ENCODE peak calls at places on chromosome 4, in six cellular contexts. N is mammary epithelial cell, H is cardiac muscle cell, J is astrocyte of the spinal cord, Y is heart left ventricle, G is fibroblast of pulmonary artery. L is an unnamed sample.

GRCh38 chr4:126851391-126851790 is 781.4 kb upstream of the INTU start:
- DNase-seq in J (peak), H (no peak), Y (no peak), N (peak), G (no peak), L (peak)

GRCh38 chr4:112550728-112551127 is 34.7 kb upstream of the NEUROG2 start:
- DNase-seq in Y (no peak), N (peak), G (peak), H (no peak), J (peak), L (peak)

GRCh38 chr4:148787831-148788477 is 345.7 kb upstream of the NR3C2 start:
- DNase-seq in G (peak), Y (no peak), H (peak), N (peak), J (peak), L (no peak)

GRCh38 chr4:125836597-125837195 is 521.9 kb downstream of the FAT4 start:
- DNase-seq in Y (no peak), H (no peak), N (no peak), G (peak), J (no peak), L (peak)

GRCh38 chr4:54745031-54745770 is 87.4 kb downstream of the KIT start:
- DNase-seq in G (peak), J (peak), H (no peak), Y (no peak), N (peak), L (peak)

GRCh38 chr4:175418511-175418910 is 393.6 kb downstream of the GPM6A start:
- DNase-seq in H (no peak), Y (no peak), N (no peak), G (no peak), J (no peak), L (no peak)

GRCh38 chr4:66555301-66555700 is 885.0 kb upstream of the EPHA5 start:
- DNase-seq in H (no peak), J (peak), Y (no peak), N (peak), G (peak), L (peak)

GRCh38 chr4:5307928-5308327 is 256.6 kb downstream of the STK32B start:
- DNase-seq in Y (no peak), G (no peak), H (no peak), J (no peak), N (no peak), L (no peak)

GRCh38 chr4:87041142-87041541 is 106.3 kb downstream of the AFF1 start:
- DNase-seq in J (no peak), H (no peak), Y (no peak), G (peak), N (no peak), L (no peak)

GRCh38 chr4:96913437-96914075 is 1073.7 kb downstream of the PDHA2 start:
- DNase-seq in G (peak), J (peak), H (no peak), N (no peak), Y (no peak), L (no peak)

GRCh38 chr4:55311792-55312490 is 34.1 kb upstream of the SRD5A3 start:
- DNase-seq in H (no peak), Y (no peak), J (no peak), G (peak), N (no peak), L (no peak)

GRCh38 chr4:2651998-2652397 is 104.1 kb downstream of the TNIP2 start:
- DNase-seq in N (no peak), H (no peak), J (no peak), G (no peak), Y (no peak), L (no peak)

GRCh38 chr4:80069837-80070788 is 2.9 kb downstream of the ANTXR2 start:
- DNase-seq in G (no peak), Y (no peak), H (no peak), N (no peak), J (peak), L (peak)

GRCh38 chr4:11729548-11729947 is 300.9 kb upstream of the HS3ST1 start:
- DNase-seq in J (no peak), Y (no peak), H (no peak), N (peak), G (peak), L (peak)

GRCh38 chr4:167111622-167112021 is 122.7 kb downstream of the SPOCK3 start:
- DNase-seq in H (no peak), J (no peak), Y (no peak), G (no peak), N (peak), L (no peak)

GRCh38 chr4:43987331-43987944 is 461.2 kb downstream of the KCTD8 start:
- DNase-seq in H (no peak), Y (no peak), N (no peak), G (peak), J (no peak), L (no peak)

GRCh38 chr4:1167244-1167949 is 5.0 kb downstream of the SPON2 start:
- DNase-seq in N (peak), H (peak), Y (peak), G (peak), J (peak), L (peak)

GRCh38 chr4:127309360-127310095 is 323.2 kb upstream of the INTU start:
- DNase-seq in Y (no peak), G (no peak), H (no peak), J (peak), N (peak), L (peak)

GRCh38 chr4:31187979-31188378 is 467.8 kb downstream of the PCDH7 start:
- DNase-seq in N (no peak), Y (no peak), G (no peak), J (no peak), H (no peak), L (peak)

GRCh38 chr4:182678590-182678989 is 238.6 kb downstream of the DCTD start:
- DNase-seq in N (no peak), H (peak), J (no peak), Y (no peak), G (no peak), L (no peak)

GRCh38 chr4:78061939-78062603 is 4.9 kb downstream of the FRAS1 start:
- DNase-seq in G (no peak), J (peak), H (no peak), Y (no peak), N (peak), L (no peak)

GRCh38 chr4:146334862-146335449 is 120.6 kb downstream of the REELD1 start:
- DNase-seq in G (no peak), Y (no peak), H (no peak), J (no peak), N (no peak), L (peak)

GRCh38 chr4:77010841-77011354 is 61.3 kb downstream of the SEPTIN11 start:
- DNase-seq in N (peak), Y (no peak), G (peak), J (peak), H (no peak), L (peak)

GRCh38 chr4:181548873-181549541 is 694.2 kb upstream of the TENM3 start:
- DNase-seq in J (peak), G (peak), Y (no peak), N (peak), H (no peak), L (peak)

GRCh38 chr4:120007171-120007894 is 59.3 kb downstream of the MAD2L1 start:
- DNase-seq in Y (no peak), J (peak), H (no peak), N (peak), G (peak), L (peak)

GRCh38 chr4:76831475-76832390 is 66.2 kb downstream of the SOWAHB start:
- DNase-seq in Y (no peak), N (no peak), H (no peak), G (no peak), J (peak), L (no peak)

GRCh38 chr4:1902243-1902642 is 31.1 kb downstream of the NSD2 start:
- DNase-seq in N (no peak), G (no peak), Y (no peak), H (no peak), J (no peak), L (no peak)

GRCh38 chr4:112327950-112328349 is 30.8 kb downstream of the ALPK1 start:
- DNase-seq in H (peak), Y (no peak), N (peak), G (peak), J (peak), L (peak)

GRCh38 chr4:129926936-129927335 is 831.0 kb downstream of the C4orf33 start:
- DNase-seq in N (no peak), Y (no peak), H (no peak), J (no peak), G (peak), L (no peak)

GRCh38 chr4:2852481-2852881 is 8.8 kb downstream of the ADD1 start:
- DNase-seq in N (no peak), H (no peak), G (no peak), Y (no peak), J (no peak), L (no peak)

GRCh38 chr4:87633239-87633638 is 16.8 kb upstream of the DMP1 start:
- DNase-seq in G (peak), Y (no peak), H (peak), N (no peak), J (peak), L (peak)

GRCh38 chr4:13427599-13428325 is 56.4 kb downstream of the RAB28 start:
- DNase-seq in J (no peak), H (no peak), G (peak), N (peak), Y (no peak), L (no peak)

GRCh38 chr4:13432453-13432852 is 51.7 kb downstream of the RAB28 start:
- DNase-seq in Y (no peak), G (no peak), N (no peak), H (no peak), J (peak), L (no peak)

GRCh38 chr4:13436962-13437361 is 47.2 kb downstream of the RAB28 start:
- DNase-seq in N (no peak), H (no peak), G (no peak), J (no peak), Y (no peak), L (no peak)

GRCh38 chr4:13430834-13431568 is 53.1 kb downstream of the RAB28 start:
- DNase-seq in N (no peak), H (no peak), Y (no peak), J (no peak), G (no peak), L (no peak)
- TF ChIP-seq CTCF in N (peak), H (peak), Y (no peak), J (peak), G (peak), L (no peak)

GRCh38 chr4:38154681-38155588 is 194.7 kb downstream of the PTTG2 start:
- DNase-seq in H (no peak), N (peak), Y (peak), G (no peak), J (no peak), L (no peak)
- H3K4me3 ChIP-seq in H (no peak), N (no peak), Y (no peak), G (no peak), J (no peak), L (no peak)

DNA sequence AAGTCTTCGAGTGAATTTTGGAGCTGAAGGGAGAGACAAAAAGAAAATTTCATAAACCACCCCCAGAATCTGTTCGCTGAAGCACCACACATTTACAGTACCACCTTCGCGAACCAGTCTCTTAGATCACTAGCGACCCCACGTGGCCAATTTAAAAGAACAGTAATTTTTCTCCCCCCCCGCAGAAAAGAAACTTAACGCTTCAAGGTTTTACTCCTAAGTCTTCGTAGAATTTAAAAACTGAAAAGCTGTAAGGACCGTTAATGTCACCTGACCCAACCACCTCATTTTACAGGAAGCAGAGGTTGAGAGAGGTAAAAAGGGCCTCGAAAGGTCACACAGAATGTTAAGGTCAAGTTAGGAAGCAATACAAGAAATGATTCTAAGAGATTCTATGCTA is 187.5 kb downstream of the QDPR start:
- DNase-seq in Y (no peak), G (peak), J (peak), N (no peak), H (peak), L (peak)
- TF ChIP-seq CTCF in Y (peak), G (peak), J (peak), N (peak), H (peak), L (peak)

GRCh38 chr4:186144596-186145569 is 40.4 kb downstream of the FAM149A start:
- DNase-seq in N (peak), J (peak), H (peak), G (peak), Y (peak), L (peak)
- H3K4me3 ChIP-seq in N (peak), J (peak), H (peak), G (peak), Y (peak), L (peak)

GRCh38 chr4:14835288-14835687 is 167.0 kb upstream of the CPEB2 start:
- DNase-seq in H (no peak), G (no peak), Y (no peak), N (no peak), J (no peak), L (no peak)

GRCh38 chr4:14834382-14834781 is 167.9 kb upstream of the CPEB2 start:
- DNase-seq in G (no peak), J (no peak), N (no peak), H (no peak), Y (no peak), L (no peak)

GRCh38 chr4:14835708-14836107 is 166.6 kb upstream of the CPEB2 start:
- DNase-seq in J (no peak), H (no peak), N (no peak), G (no peak), Y (no peak), L (no peak)

GRCh38 chr4:14841801-14842748 is 160.2 kb upstream of the CPEB2 start:
- DNase-seq in Y (peak), H (no peak), N (peak), G (peak), J (no peak), L (no peak)

GRCh38 chr4:14837860-14838259 is 164.4 kb upstream of the CPEB2 start:
- DNase-seq in H (no peak), Y (no peak), N (no peak), G (no peak), J (no peak), L (no peak)
- TF ChIP-seq CTCF in H (no peak), Y (peak), N (no peak), G (no peak), J (no peak), L (no peak)

L was measured in foreskin fibroblast.